ENCODE peak calls at places on chromosomes 2 and 18, in nine cellular contexts. One of them, this sample, is unnamed. For H3K4me1, the result is how much of the 10 kb centered on the place peaks cover.

GRCh38 chr2:69306612-69306896 is 80.5 kb downstream of the GFPT1 start:
- DNase-seq in sigmoid colon: no peak
- DNase-seq in Karpas-422: no peak
- DNase-seq in heart right ventricle: no peak
- DNase-seq in PC-9: no peak
- DNase-seq in Caco-2: no peak
- DNase-seq in neural progenitor cell: no peak
- DNase-seq in transverse colon: no peak
- DNase-seq in H1: no peak
- DNase-seq in this sample: no peak

GRCh38 chr2:59025157-59025757 is 784.1 kb upstream of the FANCL start:
- DNase-seq in sigmoid colon: no peak
- DNase-seq in Karpas-422: peak
- DNase-seq in heart right ventricle: no peak
- DNase-seq in PC-9: peak
- DNase-seq in Caco-2: peak
- DNase-seq in neural progenitor cell: peak
- DNase-seq in transverse colon: peak
- DNase-seq in H1: peak
- DNase-seq in this sample: peak

GRCh38 chr2:162113771-162114168 is 38.3 kb downstream of the GCG start:
- DNase-seq in sigmoid colon: no peak
- DNase-seq in Karpas-422: no peak
- DNase-seq in heart right ventricle: peak
- DNase-seq in PC-9: no peak
- DNase-seq in Caco-2: peak
- DNase-seq in neural progenitor cell: no peak
- DNase-seq in transverse colon: no peak
- DNase-seq in H1: no peak
- DNase-seq in this sample: peak

GRCh38 chr2:44932079-44932478 is 9.4 kb upstream of the SIX3 start:
- DNase-seq in sigmoid colon: peak
- DNase-seq in Karpas-422: no peak
- DNase-seq in heart right ventricle: no peak
- DNase-seq in PC-9: no peak
- DNase-seq in Caco-2: peak
- DNase-seq in neural progenitor cell: peak
- DNase-seq in transverse colon: no peak
- DNase-seq in H1: peak
- DNase-seq in this sample: no peak

GRCh38 chr18:67104700-67105284 is 411.7 kb downstream of the DSEL start:
- DNase-seq in sigmoid colon: no peak
- DNase-seq in Karpas-422: peak
- DNase-seq in heart right ventricle: peak
- DNase-seq in PC-9: peak
- DNase-seq in Caco-2: peak
- DNase-seq in neural progenitor cell: peak
- DNase-seq in transverse colon: peak
- DNase-seq in H1: peak
- DNase-seq in this sample: peak

GRCh38 chr18:711330-711692 is 1.1 kb downstream of the ENOSF1 start:
- DNase-seq in sigmoid colon: no peak
- DNase-seq in Karpas-422: peak
- DNase-seq in heart right ventricle: no peak
- DNase-seq in PC-9: no peak
- DNase-seq in Caco-2: no peak
- DNase-seq in neural progenitor cell: peak
- DNase-seq in transverse colon: peak
- DNase-seq in H1: peak
- DNase-seq in this sample: no peak

GRCh38 chr2:39455826-39456225 is 18.7 kb upstream of the MAP4K3 start:
- DNase-seq in sigmoid colon: no peak
- DNase-seq in Karpas-422: no peak
- DNase-seq in heart right ventricle: no peak
- DNase-seq in PC-9: no peak
- DNase-seq in Caco-2: no peak
- DNase-seq in neural progenitor cell: no peak
- DNase-seq in transverse colon: no peak
- DNase-seq in H1: no peak
- DNase-seq in this sample: no peak

GRCh38 chr2:36369711-36370110 is 14.1 kb downstream of the CRIM1 start:
- DNase-seq in sigmoid colon: no peak
- DNase-seq in Karpas-422: no peak
- DNase-seq in heart right ventricle: no peak
- DNase-seq in PC-9: no peak
- DNase-seq in Caco-2: no peak
- DNase-seq in neural progenitor cell: no peak
- DNase-seq in transverse colon: no peak
- DNase-seq in H1: no peak
- DNase-seq in this sample: no peak

GRCh38 chr2:156826342-156826933 is 390.3 kb downstream of the GPD2 start:
- DNase-seq in sigmoid colon: peak
- DNase-seq in Karpas-422: no peak
- DNase-seq in heart right ventricle: no peak
- DNase-seq in PC-9: no peak
- DNase-seq in Caco-2: no peak
- DNase-seq in neural progenitor cell: no peak
- DNase-seq in transverse colon: no peak
- DNase-seq in H1: no peak
- DNase-seq in this sample: peak

GRCh38 chr2:138504546-138505239 is 3.1 kb downstream of the SPOPL start:
- DNase-seq in sigmoid colon: no peak
- DNase-seq in Karpas-422: peak
- DNase-seq in heart right ventricle: no peak
- DNase-seq in PC-9: no peak
- DNase-seq in Caco-2: no peak
- DNase-seq in neural progenitor cell: no peak
- DNase-seq in transverse colon: no peak
- DNase-seq in H1: no peak
- DNase-seq in this sample: no peak

GRCh38 chr2:196849895-196850294 is 40.7 kb upstream of the C2orf66 start:
- DNase-seq in sigmoid colon: no peak
- DNase-seq in Karpas-422: no peak
- DNase-seq in heart right ventricle: no peak
- DNase-seq in PC-9: peak
- DNase-seq in Caco-2: peak
- DNase-seq in neural progenitor cell: peak
- DNase-seq in transverse colon: peak
- DNase-seq in H1: no peak
- DNase-seq in this sample: peak

GRCh38 chr2:221458588-221458987 is 113.5 kb downstream of the EPHA4 start:
- DNase-seq in sigmoid colon: no peak
- DNase-seq in Karpas-422: no peak
- DNase-seq in heart right ventricle: no peak
- DNase-seq in PC-9: no peak
- DNase-seq in Caco-2: no peak
- DNase-seq in neural progenitor cell: no peak
- DNase-seq in transverse colon: no peak
- DNase-seq in H1: no peak
- DNase-seq in this sample: no peak

GRCh38 chr2:134372611-134373131 is 118.8 kb downstream of the MGAT5 start:
- DNase-seq in sigmoid colon: peak
- DNase-seq in Karpas-422: no peak
- DNase-seq in heart right ventricle: peak
- DNase-seq in PC-9: no peak
- DNase-seq in Caco-2: no peak
- DNase-seq in neural progenitor cell: no peak
- DNase-seq in transverse colon: no peak
- DNase-seq in H1: no peak
- DNase-seq in this sample: peak

GRCh38 chr2:235709969-235710879 is 216.4 kb downstream of the AGAP1 start:
- DNase-seq in sigmoid colon: peak
- DNase-seq in Karpas-422: no peak
- DNase-seq in heart right ventricle: no peak
- DNase-seq in PC-9: peak
- DNase-seq in Caco-2: no peak
- DNase-seq in neural progenitor cell: peak
- DNase-seq in transverse colon: no peak
- DNase-seq in H1: no peak
- DNase-seq in this sample: no peak

DNA sequence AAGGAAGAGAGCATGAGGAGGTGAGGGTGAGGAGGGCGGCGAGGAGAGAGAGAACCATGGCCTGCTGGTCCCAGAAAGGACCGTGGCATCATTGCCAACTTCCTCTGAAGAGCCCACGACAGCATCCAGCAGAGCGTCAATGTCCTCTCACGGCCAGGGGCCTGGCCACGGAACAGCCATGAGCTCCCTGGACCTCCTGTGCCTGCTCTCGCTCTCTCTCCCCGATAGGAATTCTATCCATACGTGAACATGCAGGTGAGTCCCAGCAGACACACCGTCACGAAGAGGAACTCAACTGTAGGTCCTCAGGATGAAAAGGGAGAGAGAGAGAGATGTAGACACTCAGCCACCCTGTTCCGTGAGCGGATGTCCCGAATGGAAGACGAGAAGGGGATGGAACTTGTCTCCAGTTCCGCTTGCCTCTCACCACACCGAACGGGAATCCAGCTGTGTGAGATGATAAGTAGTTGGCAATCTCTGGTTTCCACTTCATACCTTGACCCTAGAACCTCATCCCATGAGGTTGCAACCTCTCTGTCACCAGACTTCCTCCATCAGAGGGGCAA is 107.6 kb downstream of the TNS1 start:
- DNase-seq in sigmoid colon: no peak
- DNase-seq in Karpas-422: no peak
- DNase-seq in heart right ventricle: no peak
- DNase-seq in PC-9: no peak
- DNase-seq in Caco-2: no peak
- DNase-seq in neural progenitor cell: no peak
- DNase-seq in transverse colon: no peak
- DNase-seq in H1: no peak
- DNase-seq in this sample: no peak
- H3K4me1 ChIP-seq in sigmoid colon: half or more
- H3K4me1 ChIP-seq in Karpas-422: under half
- H3K4me1 ChIP-seq in heart right ventricle: half or more
- H3K4me1 ChIP-seq in PC-9: under half
- H3K4me1 ChIP-seq in Caco-2: under half
- H3K4me1 ChIP-seq in neural progenitor cell: under half
- H3K4me1 ChIP-seq in transverse colon: under half
- H3K4me1 ChIP-seq in H1: under half
- H3K4me1 ChIP-seq in this sample: under half

GRCh38 chr2:15939556-15939853 is 845 bp upstream of the MYCN start:
- DNase-seq in sigmoid colon: peak
- DNase-seq in Karpas-422: no peak
- DNase-seq in heart right ventricle: no peak
- DNase-seq in PC-9: peak
- DNase-seq in Caco-2: no peak
- DNase-seq in neural progenitor cell: no peak
- DNase-seq in transverse colon: peak
- DNase-seq in H1: no peak
- DNase-seq in this sample: no peak

GRCh38 chr2:15937105-15937881 is 3.1 kb upstream of the MYCN start:
- DNase-seq in sigmoid colon: no peak
- DNase-seq in Karpas-422: no peak
- DNase-seq in heart right ventricle: no peak
- DNase-seq in PC-9: no peak
- DNase-seq in Caco-2: peak
- DNase-seq in neural progenitor cell: no peak
- DNase-seq in transverse colon: no peak
- DNase-seq in H1: no peak
- DNase-seq in this sample: no peak

GRCh38 chr2:15938803-15939555 is 1.4 kb upstream of the MYCN start:
- DNase-seq in sigmoid colon: no peak
- DNase-seq in Karpas-422: no peak
- DNase-seq in heart right ventricle: no peak
- DNase-seq in PC-9: no peak
- DNase-seq in Caco-2: peak
- DNase-seq in neural progenitor cell: no peak
- DNase-seq in transverse colon: no peak
- DNase-seq in H1: peak
- DNase-seq in this sample: no peak

GRCh38 chr2:15936277-15937104 is 3.9 kb upstream of the MYCN start:
- DNase-seq in sigmoid colon: no peak
- DNase-seq in Karpas-422: no peak
- DNase-seq in heart right ventricle: no peak
- DNase-seq in PC-9: no peak
- DNase-seq in Caco-2: peak
- DNase-seq in neural progenitor cell: no peak
- DNase-seq in transverse colon: no peak
- DNase-seq in H1: no peak
- DNase-seq in this sample: no peak

GRCh38 chr2:15937882-15938802 is 2.2 kb upstream of the MYCN start:
- DNase-seq in sigmoid colon: no peak
- DNase-seq in Karpas-422: no peak
- DNase-seq in heart right ventricle: no peak
- DNase-seq in PC-9: no peak
- DNase-seq in Caco-2: peak
- DNase-seq in neural progenitor cell: no peak
- DNase-seq in transverse colon: no peak
- DNase-seq in H1: no peak
- DNase-seq in this sample: no peak
- H3K4me1 ChIP-seq in sigmoid colon: under half
- H3K4me1 ChIP-seq in Karpas-422: under half
- H3K4me1 ChIP-seq in heart right ventricle: under half
- H3K4me1 ChIP-seq in PC-9: under half
- H3K4me1 ChIP-seq in Caco-2: under half
- H3K4me1 ChIP-seq in neural progenitor cell: under half
- H3K4me1 ChIP-seq in transverse colon: under half
- H3K4me1 ChIP-seq in H1: under half
- H3K4me1 ChIP-seq in this sample: under half

DNA sequence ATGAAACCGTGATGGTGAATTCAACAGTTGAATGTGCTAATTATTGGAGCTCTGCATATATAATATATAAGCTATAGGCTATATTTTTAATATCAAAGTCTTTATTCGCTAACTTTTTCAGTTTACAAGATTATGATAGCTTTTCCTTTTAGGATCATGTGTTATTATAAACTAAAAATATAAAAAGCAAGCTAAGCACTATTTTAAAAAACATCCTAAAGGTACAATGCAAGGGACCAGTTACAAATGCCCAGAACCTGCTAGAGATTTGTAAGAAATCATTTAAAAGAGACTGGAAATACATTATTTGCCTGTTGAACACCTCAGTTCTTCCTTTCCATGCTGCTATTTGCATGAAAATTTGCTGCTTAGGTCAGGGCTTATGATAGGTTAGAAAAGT is 43.4 kb upstream of the EHBP1 start:
- DNase-seq in sigmoid colon: no peak
- DNase-seq in Karpas-422: no peak
- DNase-seq in heart right ventricle: no peak
- DNase-seq in PC-9: no peak
- DNase-seq in Caco-2: no peak
- DNase-seq in neural progenitor cell: no peak
- DNase-seq in transverse colon: no peak
- DNase-seq in H1: no peak
- DNase-seq in this sample: no peak
- H3K4me1 ChIP-seq in sigmoid colon: half or more
- H3K4me1 ChIP-seq in Karpas-422: under half
- H3K4me1 ChIP-seq in heart right ventricle: under half
- H3K4me1 ChIP-seq in PC-9: half or more
- H3K4me1 ChIP-seq in Caco-2: under half
- H3K4me1 ChIP-seq in neural progenitor cell: under half
- H3K4me1 ChIP-seq in transverse colon: under half
- H3K4me1 ChIP-seq in H1: under half
- H3K4me1 ChIP-seq in this sample: under half

DNA sequence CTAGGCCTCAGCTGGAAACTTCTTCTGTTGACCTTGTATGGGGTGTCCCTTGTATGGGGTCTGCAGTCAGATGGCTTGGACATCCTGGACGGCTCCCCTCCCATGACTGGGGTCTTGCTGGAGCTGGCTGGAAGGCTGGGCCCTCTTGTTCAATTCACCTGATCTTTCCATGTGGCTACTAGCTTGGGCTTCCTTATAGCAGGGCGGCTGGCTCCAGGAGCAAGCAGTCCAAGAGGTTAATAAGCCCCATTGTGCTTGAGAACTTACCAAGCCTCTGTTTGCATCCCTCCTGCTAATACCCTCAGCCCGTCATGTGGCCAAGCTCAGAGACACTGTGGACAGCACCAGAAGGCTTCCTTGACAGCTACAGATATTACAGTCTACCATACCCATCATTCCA is 111.6 kb upstream of the NPAS2 start:
- DNase-seq in sigmoid colon: no peak
- DNase-seq in Karpas-422: no peak
- DNase-seq in heart right ventricle: no peak
- DNase-seq in PC-9: no peak
- DNase-seq in Caco-2: no peak
- DNase-seq in neural progenitor cell: no peak
- DNase-seq in transverse colon: no peak
- DNase-seq in H1: no peak
- DNase-seq in this sample: no peak
- H3K4me1 ChIP-seq in sigmoid colon: under half
- H3K4me1 ChIP-seq in Karpas-422: under half
- H3K4me1 ChIP-seq in heart right ventricle: under half
- H3K4me1 ChIP-seq in PC-9: under half
- H3K4me1 ChIP-seq in Caco-2: under half
- H3K4me1 ChIP-seq in neural progenitor cell: under half
- H3K4me1 ChIP-seq in transverse colon: under half
- H3K4me1 ChIP-seq in H1: under half
- H3K4me1 ChIP-seq in this sample: under half